ENCODE peak calls at places on chromosome 9, in four cellular contexts. J is adrenal gland, T is retinal pigment epithelial cell, F is cardiac muscle cell. L is an unnamed sample.

GRCh38 chr9:76151267-76151666 is 243.0 kb downstream of the RFK start:
- DNase-seq in J (no peak), T (no peak), F (no peak), L (no peak)

GRCh38 chr9:36725777-36726356 is 153.2 kb downstream of the MELK start:
- DNase-seq in J (no peak), T (no peak), F (no peak), L (no peak)

GRCh38 chr9:95111716-95112115 is 205.8 kb downstream of the FANCC start:
- DNase-seq in J (no peak), T (no peak), F (no peak), L (no peak)

GRCh38 chr9:26656003-26656940 is 236.3 kb downstream of the CAAP1 start:
- DNase-seq in J (no peak), T (no peak), F (peak), L (no peak)

GRCh38 chr9:38342096-38342495 is 50.4 kb upstream of the ALDH1B1 start:
- DNase-seq in J (no peak), T (no peak), F (no peak), L (no peak)

GRCh38 chr9:134040831-134041648 is 15.8 kb downstream of the BRD3OS start:
- DNase-seq in J (peak), T (no peak), F (no peak), L (no peak)

GRCh38 chr9:96169488-96169887 is 132.5 kb downstream of the HSD17B3 start:
- DNase-seq in J (no peak), T (no peak), F (peak), L (no peak)

GRCh38 chr9:14533867-14534650 is 159.2 kb downstream of the ZDHHC21 start:
- DNase-seq in J (no peak), T (no peak), F (no peak), L (no peak)

GRCh38 chr9:97307091-97307490 is 368 bp upstream of the CCDC180 start:
- DNase-seq in J (peak), T (peak), F (peak), L (no peak)

GRCh38 chr9:111925784-111926183 is 29.2 kb downstream of the UGCG start:
- DNase-seq in J (no peak), T (no peak), F (no peak), L (no peak)

GRCh38 chr9:70402213-70402612 is 12.2 kb downstream of the KLF9 start:
- DNase-seq in J (no peak), T (no peak), F (no peak), L (no peak)

GRCh38 chr9:82054264-82055015 is 65.9 kb downstream of the SPATA31D1 start:
- DNase-seq in J (no peak), T (no peak), F (no peak), L (no peak)

GRCh38 chr9:99414321-99414720 is 192.2 kb downstream of the SEC61B start:
- DNase-seq in J (no peak), T (no peak), F (no peak), L (no peak)

GRCh38 chr9:136201174-136201573 is 3.8 kb downstream of the LHX3 start:
- DNase-seq in J (no peak), T (no peak), F (no peak), L (no peak)

GRCh38 chr9:37486616-37487544 is 1.1 kb downstream of the POLR1E start:
- DNase-seq in J (peak), T (peak), F (peak), L (no peak)

GRCh38 chr9:129894106-129894823 is 59.0 kb downstream of the USP20 start:
- DNase-seq in J (no peak), T (no peak), F (no peak), L (no peak)

GRCh38 chr9:73239868-73240267 is 88.2 kb downstream of the ANXA1 start:
- DNase-seq in J (no peak), T (no peak), F (peak), L (no peak)

GRCh38 chr9:69120380-69121154 is 53.5 kb upstream of the TJP2 start:
- DNase-seq in J (no peak), T (no peak), F (peak), L (no peak)

GRCh38 chr9:69122086-69122390 is 52.0 kb upstream of the TJP2 start:
- DNase-seq in J (peak), T (no peak), F (peak), L (no peak)

GRCh38 chr9:69122391-69123141 is 51.5 kb upstream of the TJP2 start:
- DNase-seq in J (no peak), T (peak), F (peak), L (no peak)

GRCh38 chr9:69118656-69119055 is 55.4 kb upstream of the TJP2 start:
- DNase-seq in J (no peak), T (no peak), F (no peak), L (no peak)

GRCh38 chr9:69121155-69122085 is 52.7 kb upstream of the TJP2 start:
- DNase-seq in J (no peak), T (no peak), F (peak), L (no peak)
- TF ChIP-seq CTCF in J (no peak), T (peak), F (peak), L (no peak)

GRCh38 chr9:123998970-123999621 is 12.5 kb upstream of the LHX2 start:
- DNase-seq in J (no peak), T (no peak), F (no peak), L (no peak)
- H3K4me3 ChIP-seq in J (peak), T (peak), F (peak), L (peak)

DNA sequence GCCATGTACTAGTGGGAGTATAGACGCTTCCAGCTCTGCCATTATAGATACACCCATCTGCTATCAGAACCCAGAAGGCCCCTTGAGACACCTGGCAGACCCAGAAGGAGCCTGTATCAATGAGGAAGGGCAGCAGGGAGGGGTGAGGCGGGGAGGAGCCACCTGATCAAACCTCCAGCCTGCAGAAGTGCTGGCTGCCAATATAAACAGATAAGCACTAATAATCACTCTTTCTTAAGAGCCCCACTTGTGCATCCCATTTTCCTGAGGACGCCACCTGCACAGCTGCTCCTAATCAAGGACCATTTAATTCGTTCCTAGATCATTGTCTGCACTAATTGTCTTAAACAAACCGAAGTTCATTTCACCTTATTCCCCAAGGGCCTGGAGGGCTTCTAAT is 75.0 kb upstream of the NEK6 start:
- DNase-seq in J (peak), T (no peak), F (no peak), L (no peak)
- TF ChIP-seq CTCF in J (no peak), T (no peak), F (no peak), L (no peak)

DNA sequence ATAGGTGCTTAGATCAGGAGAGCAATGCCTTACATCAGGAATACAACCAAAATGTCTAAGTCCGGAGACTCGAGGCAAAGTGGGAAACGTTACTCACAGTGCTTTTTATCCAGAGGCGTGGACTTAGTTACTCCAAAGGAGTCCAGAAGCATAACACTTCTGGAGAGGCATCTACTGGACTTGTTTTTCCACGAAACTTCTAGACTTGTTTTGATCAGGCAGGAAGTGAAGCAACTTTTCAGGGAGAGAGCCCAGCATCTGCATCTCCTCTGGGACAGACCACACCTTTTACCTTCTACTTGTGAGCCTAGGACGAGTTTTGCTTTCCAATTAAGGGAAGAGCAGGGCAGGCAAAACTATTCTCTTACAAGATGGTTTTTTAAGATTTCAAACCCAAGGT is 1.2 kb upstream of the TJP2 start:
- DNase-seq in J (no peak), T (no peak), F (peak), L (no peak)
- H3K4me3 ChIP-seq in J (no peak), T (no peak), F (no peak), L (no peak)

DNA sequence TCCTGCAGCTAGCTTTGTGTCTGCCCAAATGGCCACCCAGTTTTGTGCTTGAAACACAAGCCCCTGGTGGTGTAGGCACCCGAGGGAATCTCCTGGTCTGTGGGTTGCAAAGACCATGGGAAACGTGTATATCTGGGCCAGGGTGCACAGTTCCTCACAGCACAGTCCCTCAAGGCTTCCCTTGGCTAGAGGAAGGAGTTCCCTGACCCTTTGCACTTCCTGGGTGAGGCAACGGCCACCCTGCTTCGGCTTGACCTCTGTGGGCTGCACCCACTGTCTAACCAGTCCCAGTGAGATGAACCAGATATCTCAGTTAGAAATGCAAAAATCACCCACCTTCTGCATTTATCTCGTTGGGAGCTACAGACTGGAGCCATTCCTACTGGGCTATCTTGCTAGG is 865.0 kb upstream of the ACO1 start:
- DNase-seq in J (no peak), T (no peak), F (no peak), L (no peak)
- TF ChIP-seq CTCF in J (no peak), T (no peak), F (no peak), L (no peak)